ENCODE peak calls at places on chromosomes 13 and 19, in seven cellular contexts. W is dorsolateral prefrontal cortex; E is heart right ventricle; J is cardiac muscle cell; C is tibial nerve; O is CD8-positive, alpha-beta T cell; U is astrocyte of the spinal cord. V is an unnamed sample.
A peak's percentile ranks its signal among the peaks of the same experiment; 100 is the strongest.

GRCh38 chr19:21691656-21692055 is 75.7 kb downstream of the ZNF100 start:
- DNase-seq in W (no peak), E (no peak), J (peak; percentile 53), C (no peak), O (no peak), U (no peak), V (no peak)

GRCh38 chr19:16581971-16582343 is 9.7 kb upstream of the SLC35E1 start:
- DNase-seq in W (no peak), E (no peak), J (no peak), C (no peak), O (no peak), U (no peak), V (peak; percentile 55)

GRCh38 chr19:38942471-38943181 is 11.9 kb downstream of the MRPS12 start:
- DNase-seq in W (no peak), E (no peak), J (no peak), C (no peak), O (no peak), U (no peak), V (no peak)

GRCh38 chr19:58357798-58358145 is 4.5 kb upstream of the A1BG start:
- DNase-seq in W (no peak), E (no peak), J (no peak), C (no peak), O (no peak), U (no peak), V (no peak)

GRCh38 chr19:29170554-29170953 is 42.4 kb downstream of the UQCRFS1 start:
- DNase-seq in W (no peak), E (no peak), J (no peak), C (no peak), O (no peak), U (no peak), V (no peak)

GRCh38 chr13:78993792-78994191 is 334.8 kb upstream of the OBI1 start:
- DNase-seq in W (no peak), E (no peak), J (no peak), C (no peak), O (no peak), U (no peak), V (no peak)

GRCh38 chr13:20182231-20182846 is 10.4 kb downstream of the GJB2 start:
- DNase-seq in W (no peak), E (no peak), J (peak; percentile 84), C (no peak), O (peak; percentile 54), U (peak; percentile 72), V (peak; percentile 76)

GRCh38 chr13:68719815-68720214 is 1387.8 kb upstream of the ATXN8OS start:
- DNase-seq in W (no peak), E (no peak), J (no peak), C (no peak), O (no peak), U (no peak), V (no peak)

GRCh38 chr13:68988176-68988575 is 1119.5 kb upstream of the ATXN8OS start:
- DNase-seq in W (no peak), E (no peak), J (no peak), C (no peak), O (no peak), U (no peak), V (no peak)

GRCh38 chr13:58397596-58398387 is 766.2 kb downstream of the PCDH17 start:
- DNase-seq in W (no peak), E (peak; percentile 21), J (no peak), C (no peak), O (no peak), U (no peak), V (no peak)

GRCh38 chr13:100234006-100234405 is 145.1 kb downstream of the PCCA start:
- DNase-seq in W (no peak), E (no peak), J (no peak), C (no peak), O (no peak), U (no peak), V (no peak)

GRCh38 chr19:31430381-31430780 is 81.1 kb upstream of the TSHZ3 start:
- DNase-seq in W (no peak), E (no peak), J (no peak), C (no peak), O (no peak), U (no peak), V (no peak)

GRCh38 chr19:50602935-50603334 is 34.7 kb upstream of the LRRC4B start:
- DNase-seq in W (no peak), E (no peak), J (no peak), C (no peak), O (no peak), U (no peak), V (no peak)

GRCh38 chr19:21765151-21765550 is 2.2 kb downstream of the ZNF100 start:
- DNase-seq in W (no peak), E (no peak), J (no peak), C (no peak), O (no peak), U (no peak), V (no peak)

GRCh38 chr19:3396881-3397265 is 30.5 kb downstream of the NFIC start:
- DNase-seq in W (no peak), E (no peak), J (no peak), C (no peak), O (no peak), U (no peak), V (no peak)

GRCh38 chr13:113845723-113846638 is 17.9 kb downstream of the GAS6 start:
- DNase-seq in W (no peak), E (no peak), J (no peak), C (no peak), O (no peak), U (no peak), V (no peak)

GRCh38 chr19:41939861-41940442 is 11.7 kb upstream of the ERFL start:
- DNase-seq in W (no peak), E (no peak), J (peak; percentile 14), C (no peak), O (peak; percentile 72), U (no peak), V (peak; percentile 18)

GRCh38 chr13:30835442-30835841 is 70.6 kb upstream of the MEDAG start:
- DNase-seq in W (no peak), E (no peak), J (no peak), C (no peak), O (no peak), U (no peak), V (peak; percentile 92)

GRCh38 chr13:30832377-30832776 is 73.7 kb upstream of the MEDAG start:
- DNase-seq in W (no peak), E (no peak), J (no peak), C (no peak), O (no peak), U (no peak), V (no peak)

GRCh38 chr13:30831515-30831914 is 74.6 kb upstream of the MEDAG start:
- DNase-seq in W (no peak), E (no peak), J (no peak), C (no peak), O (no peak), U (no peak), V (no peak)

GRCh38 chr13:30830638-30830965 is 75.5 kb upstream of the MEDAG start:
- DNase-seq in W (no peak), E (no peak), J (no peak), C (no peak), O (no peak), U (no peak), V (no peak)

GRCh38 chr13:30832845-30833332 is 73.2 kb upstream of the MEDAG start:
- DNase-seq in W (no peak), E (peak; percentile 44), J (peak; percentile 75), C (no peak), O (no peak), U (peak; percentile 74), V (peak; percentile 71)
- H3K4me3 ChIP-seq in W (no peak overlapping the region), E (no peak overlapping the region), J (no peak overlapping the region), C (no peak overlapping the region), O (no peak overlapping the region), U (no peak overlapping the region), V (no peak overlapping the region)

DNA sequence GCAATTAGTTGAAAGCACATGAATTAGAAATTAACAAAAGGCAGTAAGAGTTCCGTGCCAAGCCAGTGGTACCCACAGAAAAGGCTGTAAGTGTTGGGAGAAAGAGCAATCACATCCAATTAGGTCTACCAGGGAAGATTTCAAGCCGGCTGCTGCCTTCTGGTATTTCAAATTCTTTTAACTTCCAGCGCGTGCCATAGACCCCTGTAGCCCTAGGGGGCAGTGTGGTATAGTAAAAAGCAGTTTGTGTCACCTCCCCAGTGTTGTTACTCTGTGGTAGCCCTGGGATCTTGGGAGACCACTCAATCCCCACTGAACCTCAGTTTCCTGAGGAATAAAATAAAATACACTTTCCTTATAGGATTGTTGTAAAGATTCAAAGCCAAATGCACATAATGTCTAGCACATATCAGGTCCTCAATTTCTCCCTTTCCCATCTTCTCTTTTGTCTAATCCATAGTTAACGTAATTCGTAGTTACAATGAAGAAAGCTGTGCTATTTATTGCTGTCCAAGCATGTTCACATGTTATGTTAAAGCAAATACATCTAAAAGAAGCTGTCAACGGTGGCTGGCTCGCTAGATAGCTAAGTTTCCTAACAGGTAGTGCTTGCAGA is 230.2 kb downstream of the TDRD3 start:
- DNase-seq in W (no peak), E (no peak), J (peak; percentile 73), C (no peak), O (no peak), U (peak; percentile 43), V (peak; percentile 10)
- TF ChIP-seq CTCF in W (peak; percentile 51), E (peak; percentile 61), J (peak; percentile 72), C (no peak), O (no peak), U (peak; percentile 76), V (peak; percentile 54)

DNA sequence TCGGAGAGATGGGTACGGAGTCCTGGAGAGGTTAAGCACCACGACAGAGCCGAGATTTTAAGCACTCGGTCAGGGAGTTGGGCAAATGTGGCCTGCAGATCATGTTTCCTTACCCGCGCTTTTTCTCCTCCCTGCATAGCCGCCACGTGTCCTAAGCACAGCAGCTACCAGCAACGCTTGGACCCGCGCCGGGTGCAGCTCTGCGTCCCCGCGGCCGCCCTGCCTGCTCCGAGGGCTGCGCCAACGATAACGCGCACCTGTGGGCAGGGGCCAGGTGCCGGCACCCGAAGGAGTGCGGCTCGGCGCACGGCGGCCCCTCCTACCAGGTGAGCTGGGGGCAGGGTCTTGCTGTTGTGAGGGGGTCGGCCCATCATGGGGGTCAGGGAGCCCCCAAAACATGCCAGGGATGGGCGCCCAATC is 24.8 kb upstream of the FXYD3 start:
- DNase-seq in W (peak; percentile 60), E (no peak), J (no peak), C (no peak), O (no peak), U (no peak), V (no peak)
- H3K4me3 ChIP-seq in W (peak overlapping the region; percentile 35), E (no peak overlapping the region), J (no peak overlapping the region), C (peak overlapping the region; percentile 25), O (no peak overlapping the region), U (no peak overlapping the region), V (no peak overlapping the region)

GRCh38 chr13:73036566-73036965 is 22.2 kb upstream of the KLF5 start:
- DNase-seq in W (no peak), E (no peak), J (no peak), C (no peak), O (no peak), U (no peak), V (no peak)

GRCh38 chr13:73034901-73035300 is 23.9 kb upstream of the KLF5 start:
- DNase-seq in W (no peak), E (no peak), J (no peak), C (no peak), O (no peak), U (no peak), V (no peak)

GRCh38 chr13:73039201-73040108 is 19.4 kb upstream of the KLF5 start:
- DNase-seq in W (no peak), E (no peak), J (no peak), C (no peak), O (no peak), U (no peak), V (peak; percentile 32)

GRCh38 chr13:73038064-73038463 is 20.7 kb upstream of the KLF5 start:
- DNase-seq in W (no peak), E (no peak), J (no peak), C (no peak), O (no peak), U (no peak), V (no peak)

GRCh38 chr13:73035660-73036059 is 23.1 kb upstream of the KLF5 start:
- DNase-seq in W (no peak), E (no peak), J (no peak), C (no peak), O (no peak), U (no peak), V (no peak)
- TF ChIP-seq CTCF in W (no peak), E (no peak), J (no peak), C (no peak), O (no peak), U (no peak), V (no peak)

V was measured in fibroblast of villous mesenchyme.